ENCODE peak calls at places on chromosomes 1 and 21, in four cellular contexts. T is adrenal gland, K is hepatocyte, O is foreskin fibroblast. P is an unnamed sample.

GRCh38 chr1:24966121-24966723 is 36.1 kb upstream of the RUNX3 start:
- DNase-seq in O (no peak), K (no peak), T (no peak), P (no peak)

GRCh38 chr1:6507037-6507428 is 15.6 kb upstream of the PLEKHG5 start:
- DNase-seq in T (no peak), K (no peak), O (no peak), P (no peak)

GRCh38 chr1:10360045-10360444 is 38.8 kb upstream of the PGD start:
- DNase-seq in T (no peak), O (no peak), K (no peak), P (no peak)

GRCh38 chr1:87894041-87894440 is 565.4 kb downstream of the LMO4 start:
- DNase-seq in O (no peak), T (no peak), K (no peak), P (no peak)

GRCh38 chr1:203361843-203362524 is 11.1 kb upstream of the FMOD start:
- DNase-seq in O (peak), T (no peak), K (peak), P (no peak)

GRCh38 chr1:22326931-22327330 is 124.7 kb upstream of the ZBTB40 start:
- DNase-seq in O (no peak), T (no peak), K (no peak), P (no peak)

GRCh38 chr1:96365076-96365475 is 356.5 kb upstream of the PTBP2 start:
- DNase-seq in T (peak), K (no peak), O (no peak), P (peak)

GRCh38 chr1:155015527-155016230 is 13.1 kb downstream of the ZBTB7B start:
- DNase-seq in T (peak), O (no peak), K (no peak), P (no peak)

GRCh38 chr21:44530903-44531605 is 8.9 kb downstream of the KRTAP10-1 start:
- DNase-seq in K (no peak), T (no peak), O (no peak), P (no peak)

GRCh38 chr1:23369335-23370013 is at the start of gene ZNF436:
- DNase-seq in T (peak), O (peak), K (peak), P (peak)

GRCh38 chr1:43042773-43043470 is 84.3 kb upstream of the SLC2A1 start:
- DNase-seq in T (no peak), K (no peak), O (no peak), P (no peak)

GRCh38 chr1:247415423-247416361 is at the start of gene NLRP3:
- DNase-seq in O (peak), T (peak), K (peak), P (no peak)

GRCh38 chr1:95640746-95641145 is 406.7 kb downstream of the RWDD3 start:
- DNase-seq in T (no peak), K (peak), O (no peak), P (no peak)

GRCh38 chr1:180266275-180267210 is 36.5 kb downstream of the LHX4 start:
- DNase-seq in O (no peak), T (peak), K (no peak), P (no peak)

GRCh38 chr1:74356493-74356892 is 121.3 kb downstream of the TNNI3K start:
- DNase-seq in K (peak), T (no peak), O (no peak), P (peak)

GRCh38 chr1:17976843-17977242 is 130.8 kb upstream of the IGSF21 start:
- DNase-seq in O (no peak), K (no peak), T (no peak), P (no peak)

GRCh38 chr1:19317126-19317910 is 5.2 kb downstream of the SLC66A1 start:
- DNase-seq in T (no peak), K (no peak), O (no peak), P (no peak)

GRCh38 chr1:1291023-1291528 is 10.8 kb downstream of the SCNN1D start:
- DNase-seq in T (no peak), O (no peak), K (no peak), P (no peak)

GRCh38 chr1:112359961-112360767 is 35.9 kb upstream of the CTTNBP2NL start:
- DNase-seq in K (peak), T (peak), O (peak), P (peak)

GRCh38 chr21:27213328-27213727 is 246.4 kb upstream of the ADAMTS5 start:
- DNase-seq in K (no peak), T (no peak), O (no peak), P (no peak)

GRCh38 chr21:43820466-43820865 is 31.1 kb downstream of the RRP1 start:
- DNase-seq in K (no peak), O (no peak), T (no peak), P (no peak)

GRCh38 chr1:52306227-52307006 is 59.6 kb downstream of the CC2D1B start:
- DNase-seq in T (no peak), K (peak), O (no peak), P (no peak)

GRCh38 chr1:39462074-39462473 is 29.4 kb upstream of the BMP8A start:
- DNase-seq in O (peak), K (no peak), T (no peak), P (no peak)

GRCh38 chr1:45892068-45892785 is 88.8 kb downstream of the MAST2 start:
- DNase-seq in T (peak), O (peak), K (peak), P (peak)

GRCh38 chr1:8136766-8137165 is 110.7 kb upstream of the ERRFI1 start:
- DNase-seq in T (no peak), O (no peak), K (no peak), P (no peak)

GRCh38 chr1:204712718-204713430 is 27.3 kb upstream of the LRRN2 start:
- DNase-seq in T (no peak), O (no peak), K (no peak), P (no peak)

GRCh38 chr1:204714861-204715511 is 29.4 kb upstream of the LRRN2 start:
- DNase-seq in K (no peak), O (no peak), T (no peak), P (no peak)

GRCh38 chr1:204711947-204712701 is 26.6 kb upstream of the LRRN2 start:
- DNase-seq in T (no peak), K (peak), O (no peak), P (no peak)

GRCh38 chr1:204713541-204713940 is 28.0 kb upstream of the LRRN2 start:
- DNase-seq in O (no peak), K (peak), T (no peak), P (no peak)

DNA sequence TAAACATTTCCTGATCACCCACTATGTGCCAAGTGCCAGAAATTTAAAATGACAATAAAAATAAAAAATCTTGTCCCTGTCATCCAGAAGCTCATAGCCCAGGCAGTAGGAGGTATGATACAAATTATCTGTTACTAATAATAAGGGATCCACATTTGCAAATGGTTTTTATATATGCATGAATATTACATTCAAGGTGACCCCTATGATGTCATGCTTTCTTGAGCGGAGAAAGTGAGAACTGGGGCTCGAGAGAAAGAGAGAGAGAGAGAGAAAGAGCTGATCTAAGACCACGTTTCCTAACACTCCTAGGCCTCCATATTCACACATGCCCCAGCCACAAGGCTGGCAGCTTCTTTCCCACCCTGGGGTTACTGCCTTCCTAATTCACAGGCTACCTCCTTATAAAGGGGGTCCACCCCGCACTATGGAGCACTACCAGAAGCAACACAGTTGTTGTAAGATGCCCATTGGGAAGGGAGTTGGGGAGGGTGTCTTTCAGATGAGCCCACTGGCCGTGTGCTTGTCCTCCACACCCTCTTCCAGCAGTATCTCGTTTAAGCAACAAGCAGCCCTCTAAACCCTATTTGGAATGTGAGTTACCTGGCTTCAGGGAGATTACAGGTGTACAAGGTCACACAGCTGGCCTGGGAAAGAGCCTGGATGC is 28.8 kb upstream of the LRRN2 start:
- DNase-seq in K (no peak), T (no peak), O (no peak), P (no peak)
- H3K4me3 ChIP-seq in K (no peak), T (no peak), O (no peak), P (no peak)

DNA sequence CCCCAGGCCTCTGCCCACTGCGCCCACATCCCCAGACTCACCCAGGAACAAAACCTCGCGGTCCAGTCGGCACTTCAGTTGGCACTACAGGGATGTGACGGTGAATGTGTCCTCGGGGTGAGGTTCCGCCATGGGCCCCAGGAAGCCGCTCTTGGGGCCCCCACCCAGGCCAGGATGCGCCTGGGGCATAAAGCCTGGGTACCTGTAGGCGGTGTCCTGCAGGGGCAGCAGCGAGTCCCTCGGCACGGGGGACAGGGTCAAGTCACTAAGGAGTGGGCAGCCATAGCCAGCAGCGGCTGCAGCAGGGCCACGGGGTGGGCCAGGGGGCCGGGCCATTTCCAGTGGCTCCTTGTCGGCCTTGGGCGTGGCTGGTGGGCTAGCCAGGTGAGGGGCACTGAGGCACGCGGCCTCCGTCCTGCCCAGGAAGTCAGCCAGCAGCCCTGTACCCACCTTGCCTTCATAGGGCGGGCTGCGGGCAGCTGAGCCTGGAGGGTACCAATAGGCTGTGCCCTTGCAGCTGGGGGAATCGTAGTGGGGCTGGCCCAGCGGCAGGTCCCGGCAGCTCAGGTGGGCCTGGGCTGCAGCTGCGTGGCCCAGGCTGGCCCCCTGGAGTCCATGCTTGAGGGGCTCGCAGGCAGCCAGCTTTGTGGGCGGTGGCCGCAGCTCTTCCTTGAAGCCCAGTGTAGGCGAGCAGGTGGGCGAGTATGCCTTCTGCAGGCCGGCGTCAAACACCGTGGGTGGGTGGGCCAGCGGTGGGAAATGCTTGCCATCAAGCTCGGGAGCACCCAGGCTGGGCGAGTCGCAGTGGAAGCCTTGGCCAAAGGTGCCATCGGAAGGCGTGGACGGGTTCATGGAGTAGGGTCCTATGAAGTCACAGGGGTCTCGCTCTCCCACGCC is 56.5 kb downstream of the AHDC1 start:
- DNase-seq in K (no peak), T (no peak), O (no peak), P (no peak)
- TF ChIP-seq CTCF in K (no peak), T (peak), O (no peak), P (peak)

GRCh38 chr1:173408886-173409285 is 68.2 kb upstream of the PRDX6 start:
- DNase-seq in K (no peak), T (no peak), O (no peak), P (peak)

GRCh38 chr1:173410133-173410793 is 66.9 kb upstream of the PRDX6 start:
- DNase-seq in T (no peak), O (no peak), K (no peak), P (peak)

GRCh38 chr1:173411835-173412742 is 65.0 kb upstream of the PRDX6 start:
- DNase-seq in O (peak), T (peak), K (no peak), P (peak)

GRCh38 chr1:173409613-173410012 is 67.5 kb upstream of the PRDX6 start:
- DNase-seq in O (peak), T (peak), K (no peak), P (peak)

GRCh38 chr1:173410794-173411236 is 66.3 kb upstream of the PRDX6 start:
- DNase-seq in K (no peak), T (no peak), O (no peak), P (no peak)
- H3K4me3 ChIP-seq in K (no peak), T (no peak), O (no peak), P (no peak)

DNA sequence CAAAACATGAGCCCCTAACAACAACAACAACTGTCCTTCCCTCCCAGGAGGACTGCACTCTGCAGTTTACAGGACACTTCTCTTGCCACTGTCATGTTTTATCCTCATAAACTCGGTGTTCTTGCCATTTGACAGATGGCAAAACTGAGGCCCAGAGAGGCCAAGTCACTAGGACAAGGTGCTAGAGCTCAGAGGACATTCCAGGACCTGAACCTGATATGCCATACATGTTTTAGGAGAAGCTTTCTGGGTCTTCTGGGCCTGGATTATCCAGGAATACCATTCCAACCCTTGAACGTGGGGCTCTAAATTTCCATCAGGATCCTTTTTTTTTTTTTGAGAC is 19.4 kb upstream of the TENT5B start:
- DNase-seq in K (no peak), T (no peak), O (no peak), P (no peak)
- TF ChIP-seq CTCF in K (no peak), T (no peak), O (no peak), P (no peak)

GRCh38 chr1:165153182-165153581 is 203.3 kb downstream of the LMX1A start:
- DNase-seq in K (no peak), T (no peak), O (no peak), P (no peak)

GRCh38 chr1:165147799-165148198 is 208.7 kb downstream of the LMX1A start:
- DNase-seq in O (no peak), K (no peak), T (no peak), P (no peak)

GRCh38 chr1:165152109-165152508 is 204.4 kb downstream of the LMX1A start:
- DNase-seq in K (no peak), T (no peak), O (no peak), P (no peak)

DNA sequence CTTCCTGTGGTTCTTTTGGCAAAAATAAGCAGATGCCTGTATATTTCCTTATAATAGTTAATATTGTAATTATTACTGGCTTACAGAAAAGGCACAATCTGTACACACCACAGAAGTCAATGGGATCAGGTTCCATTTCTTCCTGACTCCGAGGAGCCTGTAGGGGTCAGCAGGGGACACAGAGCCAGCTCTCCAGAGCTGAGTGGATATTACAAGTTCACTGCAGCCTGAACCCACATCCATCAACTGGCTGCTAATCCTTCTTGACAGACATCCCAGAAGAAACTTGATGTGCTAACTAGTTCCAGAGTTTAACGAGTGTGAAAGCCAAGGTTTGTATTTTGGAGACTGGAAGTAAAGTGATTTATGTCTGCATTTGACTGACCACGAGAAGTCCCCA is 203.8 kb downstream of the LMX1A start:
- DNase-seq in T (no peak), K (peak), O (no peak), P (no peak)
- H3K4me3 ChIP-seq in T (no peak), K (no peak), O (no peak), P (no peak)